ENCODE peak calls at places on chromosome 10, in ten cellular contexts. One of them, this sample, is unnamed.

GRCh38 chr10:88661018-88661417 is 3.2 kb upstream of the LIPF start:
- DNase-seq in PC-3: no peak
- DNase-seq in fibroblast of lung: no peak
- DNase-seq in prostate gland: no peak
- DNase-seq in BJ: no peak
- DNase-seq in WTC11: no peak
- DNase-seq in endothelial cell: no peak
- DNase-seq in RWPE2: no peak
- DNase-seq in esophagus squamous epithelium: no peak
- DNase-seq in A549: no peak
- DNase-seq in this sample: no peak

GRCh38 chr10:128574616-128575210 is 448.5 kb upstream of the MKI67 start:
- DNase-seq in PC-3: no peak
- DNase-seq in fibroblast of lung: no peak
- DNase-seq in prostate gland: no peak
- DNase-seq in BJ: no peak
- DNase-seq in WTC11: no peak
- DNase-seq in endothelial cell: no peak
- DNase-seq in RWPE2: no peak
- DNase-seq in esophagus squamous epithelium: no peak
- DNase-seq in A549: no peak
- DNase-seq in this sample: no peak

GRCh38 chr10:62049815-62050626 is 148.5 kb downstream of the ARID5B start:
- DNase-seq in PC-3: peak
- DNase-seq in fibroblast of lung: peak
- DNase-seq in prostate gland: no peak
- DNase-seq in BJ: no peak
- DNase-seq in WTC11: no peak
- DNase-seq in endothelial cell: no peak
- DNase-seq in RWPE2: no peak
- DNase-seq in esophagus squamous epithelium: no peak
- DNase-seq in A549: no peak
- DNase-seq in this sample: no peak

GRCh38 chr10:132397036-132397541 is at the start of gene PWWP2B:
- DNase-seq in PC-3: peak
- DNase-seq in fibroblast of lung: peak
- DNase-seq in prostate gland: no peak
- DNase-seq in BJ: no peak
- DNase-seq in WTC11: no peak
- DNase-seq in endothelial cell: peak
- DNase-seq in RWPE2: no peak
- DNase-seq in esophagus squamous epithelium: no peak
- DNase-seq in A549: no peak
- DNase-seq in this sample: no peak

GRCh38 chr10:71344154-71344915 is 25.3 kb downstream of the SLC29A3 start:
- DNase-seq in PC-3: no peak
- DNase-seq in fibroblast of lung: no peak
- DNase-seq in prostate gland: no peak
- DNase-seq in BJ: no peak
- DNase-seq in WTC11: peak
- DNase-seq in endothelial cell: no peak
- DNase-seq in RWPE2: no peak
- DNase-seq in esophagus squamous epithelium: no peak
- DNase-seq in A549: no peak
- DNase-seq in this sample: no peak

GRCh38 chr10:59675812-59676211 is 33.8 kb downstream of the SLC16A9 start:
- DNase-seq in PC-3: peak
- DNase-seq in fibroblast of lung: no peak
- DNase-seq in prostate gland: no peak
- DNase-seq in BJ: no peak
- DNase-seq in WTC11: peak
- DNase-seq in endothelial cell: peak
- DNase-seq in RWPE2: no peak
- DNase-seq in esophagus squamous epithelium: no peak
- DNase-seq in A549: peak
- DNase-seq in this sample: no peak

GRCh38 chr10:91381562-91381923 is 28.6 kb upstream of the HECTD2 start:
- DNase-seq in PC-3: no peak
- DNase-seq in fibroblast of lung: peak
- DNase-seq in prostate gland: peak
- DNase-seq in BJ: no peak
- DNase-seq in WTC11: no peak
- DNase-seq in endothelial cell: no peak
- DNase-seq in RWPE2: no peak
- DNase-seq in esophagus squamous epithelium: no peak
- DNase-seq in A549: no peak
- DNase-seq in this sample: no peak

GRCh38 chr10:77837248-77837924 is 89.2 kb downstream of the DLG5 start:
- DNase-seq in PC-3: peak
- DNase-seq in fibroblast of lung: peak
- DNase-seq in prostate gland: no peak
- DNase-seq in BJ: no peak
- DNase-seq in WTC11: peak
- DNase-seq in endothelial cell: peak
- DNase-seq in RWPE2: no peak
- DNase-seq in esophagus squamous epithelium: no peak
- DNase-seq in A549: peak
- DNase-seq in this sample: no peak

GRCh38 chr10:3828404-3829192 is 43.6 kb upstream of the KLF6 start:
- DNase-seq in PC-3: peak
- DNase-seq in fibroblast of lung: peak
- DNase-seq in prostate gland: no peak
- DNase-seq in BJ: no peak
- DNase-seq in WTC11: no peak
- DNase-seq in endothelial cell: no peak
- DNase-seq in RWPE2: no peak
- DNase-seq in esophagus squamous epithelium: no peak
- DNase-seq in A549: no peak
- DNase-seq in this sample: no peak

DNA sequence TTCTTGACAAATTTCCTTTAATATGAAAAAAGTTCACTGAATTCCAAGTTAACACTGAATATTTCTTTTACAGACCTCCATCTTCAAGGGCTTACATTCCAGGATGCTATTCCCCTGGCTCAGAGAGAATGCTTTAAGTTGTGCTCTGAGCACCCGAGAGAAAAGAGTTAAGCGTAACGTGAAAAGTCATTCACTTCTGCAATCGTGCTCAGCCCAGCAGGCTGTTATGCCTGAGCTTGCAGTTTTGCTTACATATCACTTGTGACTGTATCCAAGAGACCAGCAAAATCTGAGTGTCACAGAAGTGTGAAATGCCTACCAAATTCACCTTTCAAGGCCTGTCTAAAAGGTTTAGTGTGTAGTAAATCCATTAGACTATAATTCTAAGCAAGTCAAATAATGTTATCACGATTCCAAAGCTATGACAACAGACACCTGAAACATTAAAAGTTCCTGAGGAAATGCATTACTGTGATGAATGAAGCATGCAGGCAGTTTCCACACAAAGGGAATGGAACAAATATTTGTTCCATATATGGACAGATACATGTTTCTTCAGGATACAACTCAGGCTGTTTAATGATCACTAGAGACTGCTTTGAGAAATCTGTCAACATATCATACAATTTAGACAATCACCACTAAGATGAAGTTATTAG is 20.1 kb downstream of the ITGB1 start:
- DNase-seq in PC-3: no peak
- DNase-seq in fibroblast of lung: peak
- DNase-seq in prostate gland: no peak
- DNase-seq in BJ: no peak
- DNase-seq in WTC11: no peak
- DNase-seq in endothelial cell: no peak
- DNase-seq in RWPE2: no peak
- DNase-seq in esophagus squamous epithelium: no peak
- DNase-seq in A549: peak
- DNase-seq in this sample: no peak
- TF ChIP-seq CTCF in PC-3: no peak
- TF ChIP-seq CTCF in fibroblast of lung: no peak
- TF ChIP-seq CTCF in prostate gland: no peak
- TF ChIP-seq CTCF in BJ: no peak
- TF ChIP-seq CTCF in WTC11: no peak
- TF ChIP-seq CTCF in endothelial cell: no peak
- TF ChIP-seq CTCF in RWPE2: no peak
- TF ChIP-seq CTCF in esophagus squamous epithelium: no peak
- TF ChIP-seq CTCF in A549: no peak
- TF ChIP-seq CTCF in this sample: no peak

GRCh38 chr10:74991435-74991834 is 120.0 kb upstream of the SAMD8 start:
- DNase-seq in PC-3: peak
- DNase-seq in fibroblast of lung: no peak
- DNase-seq in prostate gland: no peak
- DNase-seq in BJ: no peak
- DNase-seq in WTC11: no peak
- DNase-seq in endothelial cell: no peak
- DNase-seq in RWPE2: no peak
- DNase-seq in esophagus squamous epithelium: no peak
- DNase-seq in A549: peak
- DNase-seq in this sample: no peak
- TF ChIP-seq CTCF in PC-3: peak
- TF ChIP-seq CTCF in fibroblast of lung: peak
- TF ChIP-seq CTCF in prostate gland: no peak
- TF ChIP-seq CTCF in BJ: peak
- TF ChIP-seq CTCF in WTC11: no peak
- TF ChIP-seq CTCF in endothelial cell: peak
- TF ChIP-seq CTCF in RWPE2: peak
- TF ChIP-seq CTCF in esophagus squamous epithelium: no peak
- TF ChIP-seq CTCF in A549: peak
- TF ChIP-seq CTCF in this sample: peak

GRCh38 chr10:36779238-36779846 is 346.1 kb upstream of the ANKRD30A start:
- DNase-seq in PC-3: peak
- DNase-seq in fibroblast of lung: peak
- DNase-seq in prostate gland: no peak
- DNase-seq in BJ: peak
- DNase-seq in WTC11: peak
- DNase-seq in endothelial cell: peak
- DNase-seq in RWPE2: no peak
- DNase-seq in esophagus squamous epithelium: no peak
- DNase-seq in A549: peak
- DNase-seq in this sample: no peak
- TF ChIP-seq CTCF in PC-3: peak
- TF ChIP-seq CTCF in fibroblast of lung: peak
- TF ChIP-seq CTCF in prostate gland: peak
- TF ChIP-seq CTCF in BJ: peak
- TF ChIP-seq CTCF in WTC11: no peak
- TF ChIP-seq CTCF in endothelial cell: peak
- TF ChIP-seq CTCF in RWPE2: peak
- TF ChIP-seq CTCF in esophagus squamous epithelium: peak
- TF ChIP-seq CTCF in A549: peak
- TF ChIP-seq CTCF in this sample: peak

GRCh38 chr10:55233090-55233489 is 432.1 kb upstream of the PCDH15 start:
- DNase-seq in PC-3: no peak
- DNase-seq in fibroblast of lung: no peak
- DNase-seq in prostate gland: no peak
- DNase-seq in BJ: no peak
- DNase-seq in WTC11: no peak
- DNase-seq in endothelial cell: no peak
- DNase-seq in RWPE2: no peak
- DNase-seq in esophagus squamous epithelium: no peak
- DNase-seq in A549: no peak
- DNase-seq in this sample: no peak
- TF ChIP-seq CTCF in PC-3: no peak
- TF ChIP-seq CTCF in fibroblast of lung: no peak
- TF ChIP-seq CTCF in prostate gland: no peak
- TF ChIP-seq CTCF in BJ: no peak
- TF ChIP-seq CTCF in WTC11: no peak
- TF ChIP-seq CTCF in endothelial cell: no peak
- TF ChIP-seq CTCF in RWPE2: no peak
- TF ChIP-seq CTCF in esophagus squamous epithelium: no peak
- TF ChIP-seq CTCF in A549: no peak
- TF ChIP-seq CTCF in this sample: no peak

This sample was measured in chondrocyte.